ENCODE peak calls at places on chromosomes 11 and 22, in four cellular contexts. One of them, this sample, is unnamed.
A peak's percentile ranks its signal among the peaks of the same experiment; 100 is the strongest.

GRCh38 chr11:110991621-110992355 is 253.7 kb upstream of the POU2AF2 start:
- DNase-seq in upper lobe of left lung: no peak
- DNase-seq in HL-60: no peak
- DNase-seq in transverse colon: no peak
- DNase-seq in this sample: peak; percentile 66

GRCh38 chr11:80958966-80959365 is 1518.1 kb upstream of the TENM4 start:
- DNase-seq in upper lobe of left lung: no peak
- DNase-seq in HL-60: no peak
- DNase-seq in transverse colon: no peak
- DNase-seq in this sample: no peak

GRCh38 chr11:6298605-6299004 is 21.7 kb downstream of the CAVIN3 start:
- DNase-seq in upper lobe of left lung: peak; percentile 48
- DNase-seq in HL-60: peak; percentile 4
- DNase-seq in transverse colon: peak; percentile 29
- DNase-seq in this sample: no peak

GRCh38 chr11:69799097-69799496 is 20.1 kb downstream of the FGF3 start:
- DNase-seq in upper lobe of left lung: peak; percentile 27
- DNase-seq in HL-60: no peak
- DNase-seq in transverse colon: no peak
- DNase-seq in this sample: no peak

GRCh38 chr11:69841859-69842698 is 22.9 kb upstream of the FGF3 start:
- DNase-seq in upper lobe of left lung: no peak
- DNase-seq in HL-60: no peak
- DNase-seq in transverse colon: no peak
- DNase-seq in this sample: no peak

GRCh38 chr22:39514373-39514973 is 5.9 kb upstream of the ATF4 start:
- DNase-seq in upper lobe of left lung: no peak
- DNase-seq in HL-60: no peak
- DNase-seq in transverse colon: peak; percentile 57
- DNase-seq in this sample: no peak

GRCh38 chr11:125931116-125931515 is 14.7 kb upstream of the VSIG10L2 start:
- DNase-seq in upper lobe of left lung: no peak
- DNase-seq in HL-60: no peak
- DNase-seq in transverse colon: no peak
- DNase-seq in this sample: no peak

GRCh38 chr11:18394928-18395734 is 768 bp downstream of the LDHA start:
- DNase-seq in upper lobe of left lung: no peak
- DNase-seq in HL-60: no peak
- DNase-seq in transverse colon: peak; percentile 34
- DNase-seq in this sample: no peak

GRCh38 chr11:45527898-45528297 is 137.5 kb downstream of the CHST1 start:
- DNase-seq in upper lobe of left lung: no peak
- DNase-seq in HL-60: no peak
- DNase-seq in transverse colon: no peak
- DNase-seq in this sample: no peak

GRCh38 chr11:44632466-44633123 is 67.1 kb downstream of the CD82 start:
- DNase-seq in upper lobe of left lung: no peak
- DNase-seq in HL-60: no peak
- DNase-seq in transverse colon: peak; percentile 29
- DNase-seq in this sample: peak; percentile 89

GRCh38 chr11:70420008-70420464 is 21.7 kb downstream of the CTTN start:
- DNase-seq in upper lobe of left lung: no peak
- DNase-seq in HL-60: no peak
- DNase-seq in transverse colon: no peak
- DNase-seq in this sample: no peak

GRCh38 chr22:23478175-23478574 is 101.9 kb downstream of the IGLL1 start:
- DNase-seq in upper lobe of left lung: no peak
- DNase-seq in HL-60: no peak
- DNase-seq in transverse colon: no peak
- DNase-seq in this sample: peak; percentile 89

GRCh38 chr11:64802370-64803162 is 448 bp downstream of the MAP4K2 start:
- DNase-seq in upper lobe of left lung: no peak
- DNase-seq in HL-60: peak; percentile 51
- DNase-seq in transverse colon: peak; percentile 32
- DNase-seq in this sample: no peak

GRCh38 chr11:128530119-128531091 is 57.0 kb downstream of the ETS1 start:
- DNase-seq in upper lobe of left lung: no peak
- DNase-seq in HL-60: no peak
- DNase-seq in transverse colon: peak; percentile 44
- DNase-seq in this sample: peak; percentile 91

DNA sequence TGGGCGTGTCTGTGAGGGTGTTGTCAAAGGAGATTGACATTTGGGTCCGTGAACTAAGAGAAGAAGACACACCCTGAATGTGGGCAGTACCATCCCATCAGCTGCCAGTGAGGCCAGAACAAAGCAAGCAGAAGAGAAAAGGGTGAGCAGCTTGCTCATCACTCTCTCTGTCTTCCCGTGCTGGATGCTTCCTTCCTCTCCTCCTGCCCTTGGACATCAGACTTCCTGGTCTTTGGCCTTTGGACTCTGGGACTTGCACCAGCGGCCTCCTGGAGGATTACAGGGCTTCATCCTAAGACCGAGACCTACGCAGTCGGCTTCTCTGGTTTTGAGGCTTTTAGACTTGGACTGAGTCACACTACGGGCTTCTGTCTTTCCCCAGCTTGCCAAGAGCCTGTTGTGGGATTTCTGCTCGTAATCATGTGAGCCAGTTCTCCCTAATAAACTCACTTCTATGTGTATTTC is 18.8 kb downstream of the APOL2 start:
- DNase-seq in upper lobe of left lung: no peak
- DNase-seq in HL-60: no peak
- DNase-seq in transverse colon: no peak
- DNase-seq in this sample: no peak
- TF ChIP-seq POLR2AphosphoS5 in upper lobe of left lung: no peak
- TF ChIP-seq POLR2AphosphoS5 in HL-60: no peak
- TF ChIP-seq POLR2AphosphoS5 in transverse colon: no peak
- TF ChIP-seq POLR2AphosphoS5 in this sample: no peak

GRCh38 chr11:66232769-66233168 is 35.7 kb upstream of the RAB1B start:
- DNase-seq in upper lobe of left lung: no peak
- DNase-seq in HL-60: no peak
- DNase-seq in transverse colon: no peak
- DNase-seq in this sample: no peak
- TF ChIP-seq POLR2AphosphoS5 in upper lobe of left lung: no peak
- TF ChIP-seq POLR2AphosphoS5 in HL-60: no peak
- TF ChIP-seq POLR2AphosphoS5 in transverse colon: no peak
- TF ChIP-seq POLR2AphosphoS5 in this sample: no peak

GRCh38 chr22:45550416-45550815 is 47.7 kb downstream of the FBLN1 start:
- DNase-seq in upper lobe of left lung: no peak
- DNase-seq in HL-60: no peak
- DNase-seq in transverse colon: no peak
- DNase-seq in this sample: no peak

GRCh38 chr22:45550891-45551290 is 48.2 kb downstream of the FBLN1 start:
- DNase-seq in upper lobe of left lung: no peak
- DNase-seq in HL-60: no peak
- DNase-seq in transverse colon: no peak
- DNase-seq in this sample: no peak

GRCh38 chr22:45552017-45552411 is 49.3 kb downstream of the FBLN1 start:
- DNase-seq in upper lobe of left lung: peak; percentile 74
- DNase-seq in HL-60: no peak
- DNase-seq in transverse colon: no peak
- DNase-seq in this sample: no peak

GRCh38 chr22:45552580-45553332 is 50.1 kb downstream of the FBLN1 start:
- DNase-seq in upper lobe of left lung: peak; percentile 69
- DNase-seq in HL-60: peak; percentile 65
- DNase-seq in transverse colon: peak; percentile 44
- DNase-seq in this sample: no peak

DNA sequence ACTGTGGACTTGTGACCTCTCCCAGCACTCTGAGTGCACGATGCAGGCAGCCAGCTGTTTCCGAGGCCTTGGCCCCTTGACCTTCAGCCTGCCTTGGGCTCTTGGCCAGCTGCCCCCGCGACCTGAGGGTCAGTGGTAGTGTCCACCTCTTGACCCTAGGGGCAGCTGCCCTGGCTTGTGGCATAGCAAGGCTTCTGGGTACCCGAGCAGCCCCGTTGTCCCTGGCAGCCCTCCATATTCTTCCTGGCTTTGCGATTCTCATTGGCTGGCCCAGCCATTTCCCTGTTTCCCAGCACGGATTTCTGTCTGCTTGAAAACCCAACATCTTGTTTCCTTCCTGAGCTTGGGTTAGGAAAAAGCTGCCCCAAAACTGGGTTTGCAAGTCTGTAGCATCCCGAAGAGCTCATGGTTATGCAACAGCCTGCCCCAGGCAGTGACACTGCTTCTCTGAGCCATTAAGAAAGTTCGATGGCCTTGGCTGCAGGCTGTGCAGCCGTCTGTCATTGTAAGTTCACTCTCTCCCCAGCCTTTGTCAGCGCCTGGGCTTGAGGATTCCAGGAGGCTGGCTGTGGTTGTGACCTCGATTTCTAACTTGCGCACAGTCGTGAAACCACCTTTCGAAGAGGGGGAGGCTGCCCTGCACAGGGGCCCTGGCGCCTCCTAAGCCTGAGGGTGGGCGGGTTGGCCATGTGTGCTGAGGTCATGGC is 48.8 kb downstream of the FBLN1 start:
- DNase-seq in upper lobe of left lung: peak; percentile 85
- DNase-seq in HL-60: no peak
- DNase-seq in transverse colon: no peak
- DNase-seq in this sample: no peak
- TF ChIP-seq POLR2AphosphoS5 in upper lobe of left lung: peak; percentile 41
- TF ChIP-seq POLR2AphosphoS5 in HL-60: no peak
- TF ChIP-seq POLR2AphosphoS5 in transverse colon: peak; percentile 4
- TF ChIP-seq POLR2AphosphoS5 in this sample: no peak

GRCh38 chr11:35515224-35515623 is 10.2 kb downstream of the PAMR1 start:
- DNase-seq in upper lobe of left lung: no peak
- DNase-seq in HL-60: no peak
- DNase-seq in transverse colon: no peak
- DNase-seq in this sample: peak; percentile 83
- TF ChIP-seq POLR2AphosphoS5 in upper lobe of left lung: no peak
- TF ChIP-seq POLR2AphosphoS5 in HL-60: no peak
- TF ChIP-seq POLR2AphosphoS5 in transverse colon: no peak
- TF ChIP-seq POLR2AphosphoS5 in this sample: no peak

GRCh38 chr11:120766318-120766717 is 254.8 kb downstream of the GRIK4 start:
- DNase-seq in upper lobe of left lung: no peak
- DNase-seq in HL-60: no peak
- DNase-seq in transverse colon: no peak
- DNase-seq in this sample: peak; percentile 21
- TF ChIP-seq POLR2AphosphoS5 in upper lobe of left lung: no peak
- TF ChIP-seq POLR2AphosphoS5 in HL-60: no peak
- TF ChIP-seq POLR2AphosphoS5 in transverse colon: no peak
- TF ChIP-seq POLR2AphosphoS5 in this sample: no peak

GRCh38 chr11:79087238-79087956 is 353.4 kb downstream of the TENM4 start:
- DNase-seq in upper lobe of left lung: no peak
- DNase-seq in HL-60: no peak
- DNase-seq in transverse colon: no peak
- DNase-seq in this sample: no peak
- TF ChIP-seq POLR2AphosphoS5 in upper lobe of left lung: no peak
- TF ChIP-seq POLR2AphosphoS5 in HL-60: no peak
- TF ChIP-seq POLR2AphosphoS5 in transverse colon: no peak
- TF ChIP-seq POLR2AphosphoS5 in this sample: peak; percentile 32

This sample was measured in esophagus muscularis mucosa.